ENCODE peak calls at places on chromosomes 1 and 21, in nine cellular contexts. S is heart right ventricle, U is body of pancreas, Y is adrenal gland, O is HCT116, D is DND-41, M is RWPE1, G is left ventricle myocardium inferior, K is transverse colon. N is an unnamed sample.

GRCh38 chr21:15894596-15894995 is 164.8 kb downstream of the USP25 start:
- DNase-seq in G (no peak), S (no peak), O (no peak), K (no peak), U (no peak), Y (no peak), D (no peak), M (peak), N (no peak)

GRCh38 chr1:58687516-58687915 is 12.3 kb downstream of the MYSM1 start:
- DNase-seq in S (no peak), Y (no peak), K (no peak), G (no peak), M (no peak), U (no peak), D (no peak), O (no peak), N (no peak)

GRCh38 chr1:71559880-71560279 is 479.0 kb upstream of the ZRANB2 start:
- DNase-seq in S (no peak), M (no peak), U (no peak), O (no peak), G (no peak), D (no peak), Y (no peak), K (no peak), N (no peak)

GRCh38 chr1:52142220-52143153 is 598 bp downstream of the ZFYVE9 start:
- DNase-seq in Y (peak), K (peak), S (peak), D (peak), M (peak), O (no peak), G (peak), U (peak), N (peak)

GRCh38 chr21:16588433-16588860 is 858.7 kb downstream of the USP25 start:
- DNase-seq in U (peak), G (peak), O (no peak), Y (peak), D (no peak), S (peak), K (peak), M (peak), N (peak)

GRCh38 chr1:35031103-35031452 is 667 bp downstream of the ZMYM6 start:
- DNase-seq in U (peak), K (peak), O (no peak), S (peak), M (peak), D (peak), Y (peak), G (no peak), N (peak)

GRCh38 chr21:46091631-46092025 is 6.3 kb upstream of the COL6A2 start:
- DNase-seq in S (no peak), D (no peak), U (no peak), K (no peak), Y (no peak), M (no peak), G (no peak), O (no peak), N (peak)

GRCh38 chr21:44706026-44706705 is 5.2 kb downstream of the TSPEAR start:
- DNase-seq in M (no peak), U (no peak), K (no peak), Y (no peak), O (no peak), G (no peak), S (no peak), D (no peak), N (peak)

GRCh38 chr1:115495111-115495510 is 146.7 kb upstream of the VANGL1 start:
- DNase-seq in G (no peak), D (no peak), S (no peak), Y (no peak), K (no peak), U (no peak), M (no peak), O (no peak), N (no peak)

GRCh38 chr1:10882069-10882468 is 85.6 kb upstream of the CASZ1 start:
- DNase-seq in G (no peak), D (no peak), Y (no peak), M (no peak), K (no peak), O (no peak), U (no peak), S (no peak), N (no peak)

GRCh38 chr1:101239095-101240040 is 2.5 kb downstream of the S1PR1 start:
- DNase-seq in U (peak), M (no peak), O (no peak), Y (peak), S (no peak), G (no peak), K (no peak), D (no peak), N (no peak)

GRCh38 chr1:59263116-59263515 is 33.8 kb upstream of the FGGY start:
- DNase-seq in Y (no peak), M (no peak), U (no peak), O (no peak), D (no peak), S (no peak), G (no peak), K (no peak), N (no peak)

GRCh38 chr1:220877348-220878095 is 1.7 kb upstream of the HLX start:
- DNase-seq in S (no peak), K (no peak), Y (no peak), D (no peak), O (no peak), G (no peak), M (no peak), U (no peak), N (no peak)

GRCh38 chr1:247212012-247212411 is 40.2 kb upstream of the ZNF124 start:
- DNase-seq in G (no peak), K (peak), D (no peak), S (no peak), Y (no peak), M (no peak), O (no peak), U (no peak), N (no peak)

GRCh38 chr1:200861937-200862647 is 10.7 kb upstream of the GPR25 start:
- DNase-seq in D (no peak), O (no peak), M (no peak), U (no peak), G (no peak), S (no peak), Y (no peak), K (no peak), N (no peak)

GRCh38 chr1:87305762-87306161 is 22.9 kb upstream of the LMO4 start:
- DNase-seq in S (no peak), O (no peak), Y (no peak), D (no peak), K (no peak), M (no peak), U (no peak), G (no peak), N (no peak)

GRCh38 chr1:235586413-235586812 is 63.2 kb downstream of the GNG4 start:
- DNase-seq in G (no peak), S (no peak), Y (no peak), M (no peak), U (no peak), D (no peak), K (no peak), O (no peak), N (no peak)

GRCh38 chr1:3373175-3373574 is 81.3 kb upstream of the ARHGEF16 start:
- DNase-seq in D (no peak), G (no peak), O (no peak), Y (no peak), S (no peak), M (no peak), K (no peak), U (no peak), N (no peak)

GRCh38 chr1:155026588-155026987 is 7.0 kb downstream of the DCST2 start:
- DNase-seq in Y (peak), G (no peak), U (no peak), M (no peak), K (no peak), O (no peak), D (no peak), S (no peak), N (no peak)

GRCh38 chr1:90705910-90706309 is 11.2 kb downstream of the BARHL2 start:
- DNase-seq in S (no peak), O (no peak), Y (no peak), M (no peak), U (no peak), D (no peak), K (no peak), G (no peak), N (no peak)

DNA sequence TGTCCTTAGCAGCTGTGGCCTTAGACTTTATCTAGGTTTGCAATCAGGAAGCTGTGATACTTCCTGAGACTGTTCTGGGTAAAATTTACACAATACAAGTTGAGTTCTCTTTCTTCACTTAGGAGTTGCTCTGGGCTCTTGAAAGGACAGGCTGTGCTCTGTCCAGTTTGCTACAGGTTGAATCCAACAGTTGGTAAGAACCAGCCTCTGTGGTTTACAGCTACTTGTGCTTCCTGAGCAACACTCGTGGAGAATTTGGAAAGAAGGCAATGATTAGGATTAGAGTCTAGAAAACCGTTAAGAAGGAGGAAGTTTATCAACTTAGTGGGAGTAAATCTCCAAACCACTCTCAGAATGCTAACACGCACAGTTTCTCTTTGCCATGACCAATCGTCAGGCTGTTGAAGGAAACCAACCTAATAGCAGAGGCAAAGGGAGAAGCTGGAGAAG is 26.8 kb downstream of the GFI1 start:
- DNase-seq in K (no peak), Y (no peak), S (no peak), G (no peak), D (peak), M (no peak), U (no peak), O (no peak), N (no peak)
- H3K27ac ChIP-seq in K (no peak), Y (peak), S (no peak), G (peak), D (peak), M (no peak), U (peak), O (no peak), N (no peak)

GRCh38 chr1:107739651-107740050 is 225.3 kb downstream of the VAV3 start:
- DNase-seq in G (no peak), Y (no peak), S (no peak), U (no peak), M (no peak), K (no peak), O (no peak), D (no peak), N (no peak)
- TF ChIP-seq CTCF in G (no peak), Y (no peak), S (no peak), U (no peak), M (no peak), K (no peak), O (no peak), D (no peak), N (no peak)

DNA sequence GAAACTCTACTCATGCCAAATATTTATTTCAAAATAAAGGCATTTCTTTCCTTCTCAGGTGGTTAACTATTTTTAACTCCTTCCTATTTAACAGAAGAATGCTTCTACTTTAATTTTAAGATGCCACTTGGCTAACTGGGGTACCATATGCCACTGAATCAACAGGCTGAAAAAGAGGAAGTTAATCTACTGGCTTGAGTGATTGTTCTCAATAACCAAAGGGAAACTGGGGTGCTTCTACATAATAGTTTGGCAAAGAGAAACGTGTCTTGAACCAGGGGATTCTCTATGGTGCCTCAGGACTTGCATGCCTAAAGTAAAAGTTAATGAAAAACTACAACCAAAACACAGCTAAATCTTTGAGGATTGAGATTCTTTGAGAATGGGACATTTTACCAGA is 142.6 kb downstream of the DENND1B start:
- DNase-seq in U (no peak), K (no peak), M (no peak), G (no peak), D (no peak), S (no peak), Y (no peak), O (no peak), N (no peak)
- H3K27ac ChIP-seq in U (no peak), K (no peak), M (no peak), G (no peak), D (no peak), S (no peak), Y (no peak), O (no peak), N (no peak)

DNA sequence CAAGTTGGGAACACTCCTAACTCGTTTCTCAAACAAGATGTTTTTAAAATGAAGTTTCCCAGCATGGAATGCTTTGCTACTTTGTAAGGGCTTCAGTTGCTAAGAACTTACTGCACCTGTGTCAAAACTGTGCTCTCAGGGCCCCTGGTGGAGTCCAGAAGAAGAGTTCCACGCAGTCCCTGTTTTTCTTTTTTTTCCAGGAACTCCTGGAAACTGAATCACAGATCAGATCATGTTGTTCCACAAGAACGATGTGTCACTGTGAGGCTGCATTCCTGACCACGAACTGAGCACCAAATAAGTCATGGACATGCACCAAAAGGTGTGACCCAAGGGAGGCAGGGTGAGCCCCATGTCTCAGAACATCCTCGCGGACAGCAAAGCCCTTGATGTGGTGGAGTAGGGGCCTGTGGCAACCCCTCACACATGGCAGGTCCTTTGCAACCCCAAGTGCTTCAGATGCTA is 257.2 kb downstream of the KCNJ6 start:
- DNase-seq in Y (peak), M (peak), D (no peak), K (no peak), S (no peak), U (peak), G (no peak), O (no peak), N (peak)
- TF ChIP-seq CTCF in Y (peak), M (peak), D (no peak), K (no peak), S (peak), U (peak), G (peak), O (peak), N (no peak)

DNA sequence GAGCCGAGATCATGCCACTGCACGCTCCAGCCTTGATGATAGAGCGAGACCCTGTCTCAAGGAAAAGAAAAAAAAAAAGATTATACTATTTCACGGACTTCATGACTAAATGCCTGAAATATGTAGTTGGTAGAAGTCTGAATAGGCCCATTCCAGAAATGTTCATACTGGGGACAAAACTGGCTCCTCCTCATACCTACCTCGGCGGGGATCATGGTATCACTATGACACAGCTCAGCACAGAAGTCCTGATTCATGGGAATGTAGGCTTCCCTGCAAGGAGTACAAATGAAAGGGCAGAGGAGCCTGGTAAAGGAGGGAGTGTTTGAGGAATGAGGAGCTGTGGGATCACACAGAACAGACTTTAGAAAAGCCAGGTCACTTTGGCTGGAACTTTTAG is 5.0 kb downstream of the SPATA46 start:
- DNase-seq in M (peak), G (no peak), K (no peak), S (no peak), U (no peak), Y (no peak), O (no peak), D (no peak), N (no peak)
- H3K27ac ChIP-seq in M (peak), G (no peak), K (peak), S (no peak), U (no peak), Y (no peak), O (no peak), D (no peak), N (no peak)

DNA sequence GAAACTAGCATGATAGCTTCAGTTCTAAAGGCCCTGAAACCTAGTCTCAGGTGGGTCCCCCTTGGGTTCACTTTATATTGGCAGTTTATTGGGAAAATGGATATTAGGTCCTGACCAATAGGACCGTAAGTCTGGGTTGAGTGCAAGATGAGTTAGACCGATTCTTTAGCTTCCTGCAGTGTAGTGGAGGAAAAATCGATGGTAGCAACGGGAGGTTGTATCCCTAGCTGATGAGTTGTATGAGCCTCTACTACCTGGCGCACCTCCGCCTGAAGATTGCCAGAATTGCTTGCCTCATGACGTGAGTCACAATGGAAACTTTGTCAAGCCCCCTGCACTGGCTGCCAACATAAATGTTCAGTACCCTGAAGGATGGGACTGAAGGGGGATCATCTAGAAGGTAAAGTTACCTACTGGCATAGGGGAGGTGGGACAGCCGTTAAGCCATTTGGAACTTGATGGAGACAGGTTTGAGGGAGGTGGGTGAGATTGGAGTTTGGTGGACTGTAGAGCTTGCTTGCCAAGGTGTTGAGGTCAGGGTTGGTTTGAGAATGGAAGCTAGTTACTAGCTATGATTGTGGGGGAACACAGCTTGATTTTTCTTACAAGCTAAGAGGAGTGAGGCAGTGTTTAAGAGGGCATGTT is 4.0 kb downstream of the RCC1 start:
- DNase-seq in Y (no peak), K (no peak), S (no peak), D (peak), O (no peak), M (no peak), U (peak), G (no peak), N (no peak)
- TF ChIP-seq CTCF in Y (no peak), K (no peak), S (no peak), D (no peak), O (no peak), M (no peak), U (no peak), G (no peak), N (no peak)

N was measured in ovary.